ENCODE peak calls at places on chromosomes 1 and 21, in nine cellular contexts. D, R, P, K, V, Z, N, W and F are unnamed samples.

GRCh38 chr1:164617607-164618564 is 58.9 kb downstream of the PBX1 start:
- DNase-seq in D (no peak), R (peak; percentile 43), P (no peak), K (no peak), V (no peak), Z (no peak), N (no peak), W (peak; percentile 7), F (no peak)

GRCh38 chr21:45386336-45386727 is 18.6 kb upstream of the COL18A1 start:
- DNase-seq in D (no peak), R (no peak), P (no peak), K (no peak), V (no peak), Z (no peak), N (peak; percentile 52), W (no peak), F (no peak)

GRCh38 chr1:209881271-209882018 is 53.7 kb downstream of the UTP25 start:
- DNase-seq in D (no peak), R (no peak), P (no peak), K (no peak), V (no peak), Z (no peak), N (no peak), W (no peak), F (no peak)

GRCh38 chr1:95685091-95685490 is 451.1 kb downstream of the RWDD3 start:
- DNase-seq in D (no peak), R (no peak), P (no peak), K (no peak), V (no peak), Z (no peak), N (no peak), W (no peak), F (no peak)

GRCh38 chr1:143699731-143700130 is 272.1 kb downstream of the FAM72C start:
- DNase-seq in D (no peak), R (no peak), P (no peak), K (no peak), V (no peak), Z (no peak), N (no peak), W (no peak), F (no peak)

GRCh38 chr1:22171951-22172715 is 29.2 kb upstream of the WNT4 start:
- DNase-seq in D (no peak), R (no peak), P (no peak), K (no peak), V (no peak), Z (no peak), N (no peak), W (no peak), F (no peak)

GRCh38 chr1:89896105-89896942 is 75.5 kb downstream of the LRRC8D start:
- DNase-seq in D (no peak), R (no peak), P (no peak), K (peak; percentile 44), V (no peak), Z (no peak), N (no peak), W (no peak), F (no peak)

GRCh38 chr1:145960468-145961108 is 2.8 kb upstream of the LIX1L start:
- DNase-seq in D (no peak), R (peak; percentile 77), P (no peak), K (peak; percentile 93), V (peak; percentile 69), Z (peak; percentile 91), N (peak; percentile 93), W (no peak), F (no peak)

GRCh38 chr1:202656951-202657646 is 53.2 kb downstream of the SYT2 start:
- DNase-seq in D (no peak), R (no peak), P (no peak), K (no peak), V (no peak), Z (no peak), N (no peak), W (no peak), F (no peak)

GRCh38 chr1:67815303-67816095 is 17.8 kb downstream of the GNG12 start:
- DNase-seq in D (no peak), R (peak; percentile 93), P (no peak), K (no peak), V (no peak), Z (no peak), N (no peak), W (no peak), F (no peak)

GRCh38 chr1:205630241-205630640 is 1.6 kb downstream of the ELK4 start:
- DNase-seq in D (no peak), R (no peak), P (no peak), K (no peak), V (no peak), Z (no peak), N (no peak), W (no peak), F (no peak)

GRCh38 chr1:205630651-205631009 is 1.2 kb downstream of the ELK4 start:
- DNase-seq in D (no peak), R (no peak), P (no peak), K (no peak), V (no peak), Z (no peak), N (no peak), W (no peak), F (no peak)

GRCh38 chr1:205632374-205633169 is 761 bp upstream of the ELK4 start:
- DNase-seq in D (no peak), R (no peak), P (no peak), K (no peak), V (no peak), Z (no peak), N (no peak), W (no peak), F (no peak)

GRCh38 chr1:205631010-205631726 is 643 bp downstream of the ELK4 start:
- DNase-seq in D (peak; percentile 91), R (peak; percentile 83), P (peak; percentile 59), K (no peak), V (peak; percentile 62), Z (peak; percentile 81), N (peak; percentile 94), W (no peak), F (peak; percentile 43)

GRCh38 chr1:205631727-205632373 is at the start of gene ELK4:
- DNase-seq in D (peak; percentile 87), R (peak; percentile 99), P (peak; percentile 92), K (peak; percentile 99), V (peak; percentile 99), Z (peak; percentile 99), N (peak; percentile 100), W (peak; percentile 84), F (peak; percentile 95)
- TF ChIP-seq POLR2AphosphoS5 in D (peak; percentile 89), R (peak; percentile 96), P (peak; percentile 90), K (peak; percentile 89), V (peak; percentile 88), Z (peak; percentile 91), N (peak; percentile 98), W (peak; percentile 88), F (peak; percentile 64)

DNA sequence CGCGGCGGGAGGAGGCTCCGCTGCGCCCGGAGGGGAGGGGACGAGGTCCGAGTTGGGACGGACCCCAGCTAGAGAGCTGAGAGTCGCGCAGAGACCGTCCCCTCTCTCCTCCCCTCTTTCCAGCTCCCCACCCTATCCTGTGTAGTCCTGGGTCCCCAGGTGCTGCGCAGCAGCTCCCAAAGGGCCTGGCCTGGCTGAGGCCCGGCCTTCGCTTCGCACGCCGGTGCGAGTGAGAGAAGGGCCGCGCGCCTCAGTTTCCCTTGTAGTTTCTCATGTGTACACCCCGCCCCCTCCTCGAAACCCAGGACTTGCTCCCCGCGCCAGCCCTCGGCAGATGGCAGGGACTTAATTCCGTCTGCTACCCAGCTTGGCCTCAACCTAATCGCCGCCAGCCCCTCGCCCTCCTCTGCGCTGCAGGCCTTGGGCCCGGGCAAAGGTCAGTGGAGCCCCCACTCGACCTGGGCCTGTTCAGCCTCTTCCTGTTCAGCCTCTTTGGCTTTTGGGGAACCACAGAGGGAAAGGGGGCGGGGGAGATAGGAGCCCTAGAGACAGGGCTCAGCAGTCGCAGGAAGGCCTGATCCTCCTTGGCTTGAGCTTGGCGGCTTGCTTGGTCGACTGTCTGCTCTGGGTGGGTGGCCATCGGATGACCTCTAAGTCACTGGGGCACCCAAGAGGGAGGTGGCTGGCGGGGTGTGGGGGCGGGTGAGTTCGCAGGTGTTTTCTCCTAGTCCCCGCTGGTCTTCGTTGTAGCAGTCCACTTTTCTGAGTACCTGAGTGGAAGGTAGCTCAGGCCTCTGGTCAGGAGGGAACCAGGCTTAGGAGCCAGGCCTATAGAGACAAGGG is 1.0 kb downstream of the ZNF687 start:
- DNase-seq in D (no peak), R (peak; percentile 41), P (no peak), K (no peak), V (no peak), Z (no peak), N (peak; percentile 90), W (no peak), F (peak; percentile 76)
- TF ChIP-seq POLR2AphosphoS5 in D (no peak), R (no peak), P (no peak), K (no peak), V (no peak), Z (no peak), N (peak; percentile 32), W (no peak), F (no peak)

GRCh38 chr1:213759359-213760181 is 228.2 kb upstream of the PROX1 start:
- DNase-seq in D (no peak), R (peak; percentile 13), P (no peak), K (no peak), V (no peak), Z (no peak), N (no peak), W (no peak), F (no peak)

GRCh38 chr1:213767683-213768082 is 220.1 kb upstream of the PROX1 start:
- DNase-seq in D (no peak), R (no peak), P (no peak), K (no peak), V (no peak), Z (no peak), N (no peak), W (no peak), F (no peak)

DNA sequence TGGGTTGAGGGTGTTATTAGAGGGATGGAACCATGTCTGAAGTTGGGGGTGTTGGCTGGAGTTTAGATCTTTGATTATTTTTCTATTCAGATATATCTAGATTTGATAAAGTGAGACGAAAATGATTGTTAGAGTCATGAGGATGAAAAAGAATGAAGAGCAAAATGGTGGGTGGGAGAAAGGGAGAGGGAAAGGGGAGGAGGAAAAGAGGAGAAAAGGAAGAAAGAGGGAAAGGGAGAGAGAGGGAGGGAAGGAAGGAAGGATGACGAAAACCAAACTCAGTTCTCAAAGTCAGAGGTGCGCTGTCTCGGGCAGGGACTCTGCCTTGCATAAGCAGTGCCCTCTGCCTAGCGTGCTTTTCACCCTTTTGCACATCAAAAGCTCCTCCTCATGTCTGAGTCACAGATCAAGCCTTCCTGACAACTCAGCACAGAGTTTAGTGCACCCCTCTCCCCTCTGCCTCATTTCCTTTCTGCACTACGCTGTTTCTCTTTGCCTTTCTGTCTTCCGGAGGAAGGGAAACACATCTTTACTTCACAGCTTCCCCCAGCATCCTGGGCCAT is 225.8 kb upstream of the PROX1 start:
- DNase-seq in D (no peak), R (no peak), P (no peak), K (no peak), V (no peak), Z (no peak), N (no peak), W (no peak), F (no peak)
- TF ChIP-seq POLR2AphosphoS5 in D (no peak), R (no peak), P (no peak), K (no peak), V (no peak), Z (no peak), N (no peak), W (no peak), F (no peak)

DNA sequence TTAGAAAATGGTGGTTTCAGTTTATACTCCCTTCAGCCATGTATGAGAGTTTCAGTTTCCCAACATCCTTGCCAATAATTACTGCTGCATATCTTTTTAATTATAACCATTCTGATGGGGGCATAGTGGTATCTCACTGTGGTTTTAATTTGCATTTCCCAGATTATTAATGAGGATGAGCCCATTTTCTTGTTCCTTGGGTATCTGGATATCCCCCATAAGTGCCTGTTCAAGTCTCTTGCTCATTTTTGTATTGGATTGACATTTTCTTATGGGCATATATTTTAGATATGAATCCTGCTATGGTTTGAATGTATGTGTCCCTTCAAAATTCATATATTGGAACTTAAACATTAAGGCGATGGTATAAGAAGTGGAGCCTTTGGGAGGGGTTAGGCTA is 1.6 kb upstream of the ZMYM6 start:
- DNase-seq in D (no peak), R (no peak), P (no peak), K (no peak), V (no peak), Z (no peak), N (no peak), W (no peak), F (no peak)
- TF ChIP-seq POLR2AphosphoS5 in D (no peak), R (no peak), P (no peak), K (no peak), V (no peak), Z (no peak), N (no peak), W (no peak), F (no peak)